ENCODE peak calls at places on chromosomes 4 and X, in nine cellular contexts. Z, O, C, U, A, N, X, M and Y are unnamed samples.

GRCh38 chr4:175070444-175070843 is 152.3 kb downstream of the ADAM29 start:
- DNase-seq in A (no peak), O (no peak), M (no peak), U (no peak), C (no peak), X (no peak), Z (no peak), N (no peak), Y (no peak)

GRCh38 chr4:124839786-124840390 is 127.4 kb upstream of the ANKRD50 start:
- DNase-seq in Z (no peak), X (no peak), C (no peak), A (no peak), N (no peak), M (no peak), U (no peak), O (no peak), Y (no peak)

GRCh38 chrX:15674514-15674898 is 9.9 kb upstream of the CLTRN start:
- DNase-seq in X (peak), O (no peak), Z (peak), C (peak), M (peak), U (peak), N (peak), A (peak), Y (peak)

GRCh38 chrX:45889471-45889870 is 655.8 kb downstream of the ZNF674 start:
- DNase-seq in O (peak), Z (no peak), X (no peak), C (peak), A (no peak), M (no peak), U (no peak), N (no peak), Y (no peak)

GRCh38 chr4:70844180-70844579 is 4.5 kb upstream of the GRSF1 start:
- DNase-seq in Z (no peak), C (no peak), U (no peak), X (no peak), M (no peak), A (no peak), O (no peak), N (no peak), Y (no peak)

GRCh38 chr4:186554890-186555827 is at the start of gene MTNR1A:
- DNase-seq in M (no peak), X (peak), N (peak), A (peak), U (peak), Z (no peak), C (no peak), O (peak), Y (peak)

GRCh38 chr4:82201805-82202636 is 171.8 kb downstream of the HNRNPD start:
- DNase-seq in Z (no peak), C (peak), N (peak), U (peak), O (peak), A (no peak), X (peak), M (peak), Y (peak)

GRCh38 chrX:30906726-30907125 is 17.7 kb upstream of the TAB3 start:
- DNase-seq in C (peak), O (peak), U (no peak), N (no peak), M (no peak), Z (no peak), X (no peak), A (no peak), Y (no peak)

GRCh38 chr4:179678093-179678804 is 2236.0 kb upstream of the AGA start:
- DNase-seq in U (no peak), C (no peak), Z (no peak), A (no peak), O (peak), N (no peak), X (no peak), M (no peak), Y (no peak)

GRCh38 chrX:7110821-7111276 is 36.7 kb upstream of the STS start:
- DNase-seq in M (no peak), A (no peak), C (no peak), O (no peak), X (no peak), Z (no peak), U (no peak), N (no peak), Y (no peak)

GRCh38 chr4:180828455-180829018 is 1414.7 kb upstream of the TENM3 start:
- DNase-seq in M (peak), X (no peak), C (peak), O (peak), A (no peak), Z (no peak), N (no peak), U (peak), Y (no peak)

GRCh38 chr4:5801696-5802095 is 90.7 kb downstream of the EVC start:
- DNase-seq in N (no peak), U (no peak), Z (no peak), M (no peak), O (no peak), C (no peak), A (no peak), X (no peak), Y (no peak)

GRCh38 chr4:79198886-79199591 is 126.8 kb downstream of the NAA11 start:
- DNase-seq in M (no peak), C (no peak), O (peak), Z (no peak), X (no peak), A (no peak), N (no peak), U (no peak), Y (no peak)

GRCh38 chr4:27463816-27464215 is 603.2 kb downstream of the STIM2 start:
- DNase-seq in O (peak), M (no peak), U (no peak), A (no peak), Z (no peak), X (no peak), N (no peak), C (no peak), Y (no peak)

GRCh38 chrX:81779701-81780100 is 577.8 kb downstream of the SH3BGRL start:
- DNase-seq in Z (no peak), U (no peak), M (no peak), X (no peak), O (no peak), C (no peak), A (no peak), N (no peak), Y (no peak)

GRCh38 chr4:2412534-2412884 is 5.9 kb downstream of the ZFYVE28 start:
- DNase-seq in Z (no peak), X (no peak), C (no peak), N (peak), O (no peak), A (peak), U (peak), M (peak), Y (peak)

GRCh38 chr4:16294455-16294854 is 68.2 kb upstream of the TAPT1 start:
- DNase-seq in C (peak), N (no peak), O (no peak), X (no peak), U (no peak), Z (no peak), A (no peak), M (no peak), Y (no peak)

GRCh38 chr4:169619518-169619957 is 840 bp upstream of the CLCN3 start:
- DNase-seq in N (peak), X (no peak), U (peak), M (peak), A (no peak), C (peak), Z (peak), O (peak), Y (peak)

GRCh38 chrX:104310084-104310483 is 55.4 kb upstream of the ESX1 start:
- DNase-seq in A (no peak), N (no peak), U (no peak), O (peak), M (no peak), X (no peak), Z (no peak), C (peak), Y (no peak)

GRCh38 chr4:54499308-54500074 is 158.3 kb upstream of the KIT start:
- DNase-seq in C (peak), A (no peak), U (no peak), X (no peak), O (peak), N (no peak), M (no peak), Z (no peak), Y (no peak)

GRCh38 chrX:24842486-24842885 is 148.8 kb downstream of the POLA1 start:
- DNase-seq in U (no peak), Z (peak), O (no peak), X (no peak), N (no peak), A (no peak), C (peak), M (no peak), Y (no peak)

DNA sequence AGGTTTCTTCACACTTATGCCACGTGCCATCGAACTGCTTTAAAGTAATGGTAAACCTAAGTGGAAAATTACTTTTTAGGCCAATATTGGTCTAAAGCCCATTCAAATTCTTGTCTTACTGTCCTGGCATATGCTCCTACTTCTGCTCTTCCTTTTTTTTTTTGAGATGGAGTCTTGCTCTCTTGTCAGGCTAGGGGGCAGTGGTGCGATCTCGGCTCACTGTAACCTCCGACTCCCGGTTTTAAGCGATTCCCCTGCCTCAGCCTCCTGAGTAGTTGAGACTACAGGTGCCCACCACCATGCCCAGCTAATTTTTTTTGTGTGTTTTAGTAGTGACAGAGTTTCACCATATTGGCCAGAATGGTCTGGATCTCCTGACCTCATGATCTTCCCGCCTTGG is 129.0 kb upstream of the TECRL start:
- DNase-seq in X (peak), O (no peak), N (no peak), Z (no peak), M (no peak), A (no peak), C (no peak), U (no peak), Y (no peak)
- TF ChIP-seq CTCF in X (peak), O (no peak), N (no peak), Z (no peak), M (no peak), A (no peak), C (no peak), U (peak), Y (no peak)

DNA sequence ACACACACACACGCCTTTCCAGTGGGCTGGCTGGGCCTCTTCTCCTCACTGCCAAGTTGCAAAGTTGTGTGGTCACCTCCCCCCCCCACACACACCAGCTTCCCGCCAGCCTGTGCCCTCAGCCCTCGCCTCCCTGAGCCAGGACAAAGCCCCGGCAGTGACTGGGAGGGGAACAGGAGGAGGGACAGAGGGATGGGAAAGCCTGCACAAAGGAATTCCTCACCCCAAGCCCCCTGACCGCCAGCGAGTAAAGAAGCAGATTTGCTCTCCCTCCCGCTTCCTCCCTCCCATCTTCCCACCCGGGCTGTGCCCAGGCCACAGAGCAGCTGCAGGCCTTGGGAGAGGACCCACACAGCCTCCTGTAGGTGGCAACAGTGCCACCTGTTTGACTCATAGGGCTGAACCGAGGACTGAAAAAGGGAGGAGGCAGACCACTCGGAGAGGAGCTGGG is at the start of gene GDPD2:
- DNase-seq in O (peak), M (no peak), C (no peak), X (no peak), N (peak), Z (no peak), A (no peak), U (peak), Y (peak)
- TF ChIP-seq CTCF in O (peak), M (no peak), C (peak), X (no peak), N (no peak), Z (no peak), A (no peak), U (peak), Y (no peak)

DNA sequence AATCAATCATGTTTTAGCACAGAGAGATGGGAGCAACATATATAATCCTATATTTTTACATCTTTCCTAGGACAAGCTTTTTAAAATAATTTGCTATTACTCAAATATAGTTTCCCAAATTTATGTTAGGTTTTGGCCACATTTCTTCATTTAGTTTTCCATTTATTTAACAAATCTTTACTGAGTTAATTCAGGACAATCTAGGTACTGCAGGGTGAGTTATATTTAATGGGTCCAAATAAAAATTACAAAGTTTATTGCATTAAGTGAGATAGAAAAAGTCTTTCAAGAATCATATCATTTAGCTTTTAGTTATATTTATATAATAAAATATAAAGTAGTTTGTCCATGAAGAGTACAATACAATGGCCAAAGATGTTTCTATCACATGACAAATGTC is 269.2 kb downstream of the EPHA5 start:
- DNase-seq in X (no peak), U (no peak), C (no peak), N (no peak), A (no peak), Z (no peak), M (no peak), O (no peak), Y (no peak)
- TF ChIP-seq CTCF in X (peak), U (no peak), C (no peak), N (no peak), A (no peak), Z (no peak), M (no peak), O (no peak), Y (no peak)

GRCh38 chrX:130607431-130607830 is 205.6 kb downstream of the RBMX2 start:
- DNase-seq in N (no peak), U (no peak), M (no peak), Z (no peak), C (no peak), O (no peak), A (no peak), X (no peak), Y (no peak)

DNA sequence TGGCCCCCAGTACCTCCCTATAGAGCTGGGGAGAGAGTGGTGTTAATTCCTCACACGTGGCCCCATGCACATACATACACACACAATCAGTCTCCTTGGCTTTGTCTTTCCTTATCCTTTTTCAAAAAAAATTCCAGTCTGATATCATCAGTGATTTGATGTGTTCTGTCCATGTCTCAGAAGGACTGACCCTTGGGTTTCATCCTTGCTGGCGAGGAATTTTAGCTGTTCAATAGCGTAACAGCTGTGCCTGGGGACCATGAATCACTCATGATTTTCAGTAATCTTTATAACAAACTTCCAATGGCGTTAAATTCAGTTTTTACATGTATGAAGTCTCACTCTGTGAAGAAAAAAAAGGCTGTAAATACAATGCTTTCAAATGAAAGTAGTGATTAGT is 204.6 kb downstream of the RBMX2 start:
- DNase-seq in C (no peak), O (no peak), Z (no peak), X (no peak), N (no peak), A (no peak), U (no peak), M (no peak), Y (no peak)
- TF ChIP-seq CTCF in C (no peak), O (no peak), Z (no peak), X (no peak), N (no peak), A (no peak), U (no peak), M (no peak), Y (no peak)

DNA sequence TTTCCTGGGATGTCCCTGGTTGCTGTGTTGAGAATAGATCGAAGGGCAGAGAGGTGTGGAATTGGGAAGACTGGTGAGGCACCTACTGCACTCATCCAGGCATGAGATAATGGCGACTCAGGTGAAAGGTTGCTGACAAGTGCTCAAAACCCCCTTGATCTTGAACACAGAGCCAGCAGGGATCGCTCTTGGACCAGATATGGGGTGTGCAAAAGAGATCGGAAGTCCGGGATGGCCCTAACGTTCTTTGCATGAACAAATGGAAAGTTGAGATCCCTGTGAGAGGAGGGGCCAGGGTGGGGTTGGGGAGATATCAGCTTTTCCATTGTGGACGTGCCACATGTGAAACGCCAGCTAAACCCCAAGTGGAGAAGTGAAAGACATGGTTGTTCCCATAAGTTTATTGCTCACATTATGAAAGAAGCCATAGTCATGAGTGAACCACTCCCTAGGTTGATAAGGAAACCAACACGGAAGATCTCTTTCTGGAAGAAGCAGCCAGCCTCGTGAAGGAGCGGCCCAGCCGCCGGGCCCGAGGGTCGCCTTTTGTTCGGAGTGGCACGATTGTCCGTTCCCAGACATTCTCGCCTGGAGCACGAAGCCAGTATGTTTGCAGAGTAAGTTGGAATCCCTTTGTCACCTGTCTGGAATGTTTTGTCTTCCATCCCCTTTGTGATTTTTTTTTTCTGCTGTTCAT is 22.6 kb upstream of the CLCN4 start:
- DNase-seq in X (no peak), O (no peak), A (no peak), M (no peak), N (no peak), Z (no peak), U (no peak), C (no peak), Y (no peak)
- TF ChIP-seq CTCF in X (no peak), O (no peak), A (no peak), M (no peak), N (no peak), Z (no peak), U (no peak), C (no peak), Y (no peak)

GRCh38 chr4:152360045-152360410 is 175.9 kb downstream of the FBXW7 start:
- DNase-seq in N (no peak), U (no peak), A (no peak), C (peak), Z (no peak), M (no peak), X (no peak), O (peak), Y (no peak)

GRCh38 chr4:152359208-152360044 is 176.5 kb downstream of the FBXW7 start:
- DNase-seq in C (no peak), A (no peak), O (no peak), U (no peak), Z (no peak), M (peak), X (no peak), N (no peak), Y (no peak)

GRCh38 chr4:152357206-152357605 is 178.7 kb downstream of the FBXW7 start:
- DNase-seq in A (peak), Z (peak), N (no peak), O (no peak), C (peak), M (no peak), U (no peak), X (no peak), Y (no peak)

GRCh38 chr4:152352645-152353116 is 183.2 kb downstream of the FBXW7 start:
- DNase-seq in U (peak), N (peak), Z (peak), O (peak), X (peak), A (no peak), C (peak), M (peak), Y (peak)

DNA sequence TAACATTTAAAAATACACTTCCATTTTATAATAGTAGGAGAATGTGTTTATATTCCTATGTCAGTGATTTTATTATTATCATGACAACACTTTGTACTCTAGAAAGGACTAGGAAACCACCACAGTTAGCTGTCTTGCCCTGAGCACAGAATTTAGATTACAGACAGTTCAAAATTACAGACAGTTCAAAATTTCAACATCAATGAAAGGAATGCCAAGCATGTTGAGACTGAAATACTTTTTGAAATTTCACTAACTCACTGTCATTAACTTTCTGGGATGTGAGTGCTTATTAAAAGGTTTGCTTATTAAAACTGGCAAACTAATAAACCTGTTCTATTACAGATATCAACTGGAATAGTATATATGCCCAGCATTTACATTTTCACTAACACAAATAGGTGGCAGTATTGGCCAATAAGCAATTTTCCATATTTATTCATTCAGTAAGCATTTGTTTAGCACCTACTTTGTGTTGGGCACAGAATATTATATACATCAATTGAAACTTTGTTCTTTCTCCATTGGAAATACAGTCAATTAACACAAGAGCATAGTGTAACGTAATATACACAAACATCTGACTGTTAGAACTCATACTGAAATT is 179.4 kb downstream of the FBXW7 start:
- DNase-seq in O (no peak), A (no peak), M (no peak), C (peak), X (no peak), U (no peak), N (no peak), Z (no peak), Y (no peak)
- TF ChIP-seq CTCF in O (no peak), A (no peak), M (no peak), C (no peak), X (no peak), U (peak), N (no peak), Z (no peak), Y (no peak)

DNA sequence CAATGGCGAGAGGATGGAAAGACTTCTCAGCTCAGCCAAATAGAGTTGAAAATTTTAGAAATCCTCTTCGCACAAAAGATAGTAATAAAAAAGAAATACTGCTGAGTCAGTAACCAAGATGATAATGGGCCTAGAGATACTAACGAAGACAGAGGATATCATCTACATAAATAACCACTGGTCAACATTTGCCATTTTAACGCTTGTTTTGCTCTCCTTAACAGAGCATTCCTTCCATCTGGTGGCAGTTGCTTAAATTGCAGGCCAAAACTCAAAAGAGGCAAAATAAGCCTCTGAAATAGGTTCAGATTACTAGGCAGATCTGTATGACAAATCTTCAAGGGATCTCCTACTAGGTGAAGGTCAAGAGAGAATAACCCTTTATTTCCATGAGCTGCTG is 51.7 kb upstream of the MCF2 start:
- DNase-seq in Z (no peak), A (no peak), C (peak), O (peak), U (peak), N (no peak), X (no peak), M (no peak), Y (no peak)
- TF ChIP-seq CTCF in Z (no peak), A (peak), C (peak), O (peak), U (peak), N (no peak), X (peak), M (peak), Y (no peak)